ENCODE peak calls at places on chromosome 1, in five cellular contexts. X, Q, Z, V and I are unnamed samples.

GRCh38 chr1:200223613-200224012 is 186.2 kb downstream of the ZNF281 start:
- DNase-seq in X (no peak), Q (no peak), Z (no peak), V (no peak), I (no peak)

GRCh38 chr1:220879509-220880366 is 495 bp downstream of the HLX start:
- DNase-seq in X (peak; percentile 65), Q (peak; percentile 22), Z (no peak), V (peak; percentile 35), I (no peak)

GRCh38 chr1:41387667-41388091 is 26.4 kb downstream of the FOXO6 start:
- DNase-seq in X (no peak), Q (peak; percentile 87), Z (no peak), V (no peak), I (peak; percentile 84)

GRCh38 chr1:235093013-235093618 is 35.5 kb downstream of the TOMM20 start:
- DNase-seq in X (no peak), Q (no peak), Z (no peak), V (no peak), I (no peak)

GRCh38 chr1:109979489-109980091 is 5.0 kb upstream of the AHCYL1 start:
- DNase-seq in X (no peak), Q (peak; percentile 60), Z (no peak), V (peak; percentile 60), I (no peak)

GRCh38 chr1:47830856-47831255 is 166.3 kb downstream of the TRABD2B start:
- DNase-seq in X (no peak), Q (no peak), Z (no peak), V (no peak), I (no peak)

GRCh38 chr1:36476945-36477344 is 5.8 kb downstream of the CSF3R start:
- DNase-seq in X (no peak), Q (no peak), Z (no peak), V (no peak), I (no peak)

GRCh38 chr1:42934541-42935312 is 23.9 kb downstream of the SLC2A1 start:
- DNase-seq in X (no peak), Q (peak; percentile 4), Z (no peak), V (no peak), I (peak; percentile 65)

GRCh38 chr1:101938681-101939080 is 58.0 kb downstream of the OLFM3 start:
- DNase-seq in X (no peak), Q (no peak), Z (no peak), V (no peak), I (no peak)

DNA sequence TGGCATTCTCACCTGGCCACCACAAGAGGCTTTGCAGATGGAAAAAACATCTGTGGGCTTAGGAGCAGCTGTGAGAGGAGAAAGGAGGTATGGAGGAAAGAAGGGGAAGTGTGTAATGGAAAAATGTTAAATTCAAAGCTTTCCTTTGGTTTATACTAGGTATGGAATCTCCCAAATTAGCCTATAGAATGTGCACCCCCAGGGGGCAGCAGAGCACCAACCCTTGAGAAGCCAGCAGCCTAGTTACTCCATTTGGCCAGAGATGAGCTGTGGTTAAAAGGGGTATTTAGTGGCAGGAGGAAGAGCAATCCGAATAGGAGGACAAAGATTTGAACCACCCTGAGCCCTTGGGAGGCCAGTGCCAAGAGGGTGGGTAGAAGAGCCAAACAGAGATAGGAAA is 97.5 kb upstream of the CTTNBP2NL start:
- DNase-seq in X (peak; percentile 25), Q (no peak), Z (peak; percentile 4), V (peak; percentile 58), I (no peak)
- TF ChIP-seq CTCF in X (peak; percentile 51), Q (no peak), Z (peak; percentile 59), V (peak; percentile 89), I (no peak)

DNA sequence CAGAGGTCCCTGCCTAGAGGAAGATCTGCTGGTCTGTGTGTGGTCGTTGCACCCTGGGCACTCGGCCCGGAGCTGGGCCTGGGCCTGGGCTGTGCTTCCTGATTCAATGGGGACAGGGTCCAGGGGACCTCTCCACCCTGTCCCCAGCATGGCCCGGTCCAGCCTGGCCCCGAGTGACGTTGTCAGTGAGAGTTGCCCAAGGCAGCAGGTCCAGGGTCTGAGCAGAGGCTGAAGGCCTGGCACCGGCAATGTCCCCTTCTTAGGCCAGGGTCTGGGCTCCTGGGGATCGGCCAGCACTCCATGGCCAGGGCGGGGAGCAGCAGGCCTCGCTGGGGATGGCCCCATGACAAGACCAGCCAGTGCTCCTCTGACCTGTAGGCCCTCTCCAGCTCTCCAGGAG is 15.6 kb upstream of the PEX10 start:
- DNase-seq in X (no peak), Q (no peak), Z (no peak), V (no peak), I (no peak)
- H3K4me3 ChIP-seq in X (no peak overlapping the region), Q (no peak overlapping the region), Z (no peak overlapping the region), V (no peak overlapping the region), I (no peak overlapping the region)

GRCh38 chr1:55479970-55480369 is 264.8 kb upstream of the USP24 start:
- DNase-seq in X (no peak), Q (no peak), Z (no peak), V (no peak), I (no peak)
- TF ChIP-seq CTCF in X (no peak), Q (no peak), Z (no peak), V (no peak), I (no peak)

GRCh38 chr1:65003316-65003664 is 36.9 kb upstream of the JAK1 start:
- DNase-seq in X (no peak), Q (no peak), Z (no peak), V (no peak), I (no peak)
- H3K4me3 ChIP-seq in X (peak overlapping the region; percentile 73), Q (peak overlapping the region; percentile 68), Z (peak overlapping the region; percentile 68), V (peak overlapping the region; percentile 74), I (peak overlapping the region; percentile 91)

GRCh38 chr1:15153842-15154479 is 414 bp downstream of the TMEM51 start:
- DNase-seq in X (peak; percentile 52), Q (peak; percentile 47), Z (no peak), V (peak; percentile 63), I (no peak)
- TF ChIP-seq CTCF in X (peak; percentile 60), Q (peak; percentile 69), Z (peak; percentile 76), V (peak; percentile 73), I (peak; percentile 54)

GRCh38 chr1:40317394-40318074 is 448 bp upstream of the COL9A2 start:
- DNase-seq in X (no peak), Q (no peak), Z (no peak), V (no peak), I (no peak)
- H3K4me3 ChIP-seq in X (no peak overlapping the region), Q (no peak overlapping the region), Z (no peak overlapping the region), V (no peak overlapping the region), I (peak overlapping the region; percentile 75)